ENCODE peak calls at places on chromosome 13, in seven cellular contexts. R, L, V, C, O, S and Q are unnamed samples.

GRCh38 chr13:42486711-42487198 is 87.2 kb upstream of the TNFSF11 start:
- DNase-seq in R (no peak), L (no peak), V (no peak), C (no peak), O (peak), S (no peak), Q (no peak)

GRCh38 chr13:105442941-105443340 is 1092.5 kb downstream of the EFNB2 start:
- DNase-seq in R (no peak), L (no peak), V (no peak), C (peak), O (peak), S (no peak), Q (no peak)

GRCh38 chr13:27023385-27023784 is 148.2 kb downstream of the USP12 start:
- DNase-seq in R (no peak), L (no peak), V (no peak), C (no peak), O (no peak), S (no peak), Q (no peak)

GRCh38 chr13:28530729-28531194 is 35.8 kb upstream of the FLT1 start:
- DNase-seq in R (no peak), L (no peak), V (no peak), C (no peak), O (no peak), S (no peak), Q (no peak)

GRCh38 chr13:98411617-98412310 is 165.1 kb downstream of the STK24 start:
- DNase-seq in R (no peak), L (no peak), V (no peak), C (peak), O (no peak), S (peak), Q (no peak)

GRCh38 chr13:100140441-100140840 is 51.5 kb downstream of the PCCA start:
- DNase-seq in R (no peak), L (no peak), V (no peak), C (no peak), O (peak), S (no peak), Q (no peak)

GRCh38 chr13:32669030-32669646 is 82.9 kb downstream of the PDS5B start:
- DNase-seq in R (no peak), L (peak), V (peak), C (no peak), O (peak), S (no peak), Q (no peak)

GRCh38 chr13:20125129-20125782 is 35.6 kb downstream of the GJA3 start:
- DNase-seq in R (no peak), L (no peak), V (no peak), C (no peak), O (no peak), S (no peak), Q (no peak)

GRCh38 chr13:76438050-76438449 is 448.2 kb downstream of the KCTD12 start:
- DNase-seq in R (no peak), L (no peak), V (no peak), C (no peak), O (no peak), S (no peak), Q (no peak)

GRCh38 chr13:99978781-99979452 is 2.7 kb upstream of the ZIC2 start:
- DNase-seq in R (no peak), L (no peak), V (peak), C (no peak), O (no peak), S (no peak), Q (no peak)

GRCh38 chr13:76884571-76885202 is 1.5 kb downstream of the KCTD12 start:
- DNase-seq in R (no peak), L (no peak), V (peak), C (peak), O (no peak), S (no peak), Q (peak)

GRCh38 chr13:108700421-108701170 is 71.2 kb downstream of the MYO16 start:
- DNase-seq in R (no peak), L (no peak), V (no peak), C (no peak), O (peak), S (no peak), Q (no peak)

GRCh38 chr13:94112227-94112626 is 367.3 kb downstream of the DCT start:
- DNase-seq in R (no peak), L (peak), V (no peak), C (peak), O (peak), S (no peak), Q (no peak)

GRCh38 chr13:39682788-39683187 is 27.3 kb downstream of the COG6 start:
- DNase-seq in R (no peak), L (no peak), V (no peak), C (no peak), O (no peak), S (no peak), Q (no peak)

GRCh38 chr13:21033866-21034601 is 27.4 kb downstream of the LATS2 start:
- DNase-seq in R (peak), L (no peak), V (no peak), C (no peak), O (no peak), S (no peak), Q (peak)

GRCh38 chr13:114044486-114044885 is 70.6 kb upstream of the C13orf46 start:
- DNase-seq in R (no peak), L (no peak), V (no peak), C (no peak), O (peak), S (no peak), Q (peak)

GRCh38 chr13:111886217-111886945 is 180.6 kb upstream of the SOX1 start:
- DNase-seq in R (no peak), L (no peak), V (no peak), C (no peak), O (no peak), S (no peak), Q (no peak)

GRCh38 chr13:106534844-106535551 is 464 bp downstream of the EFNB2 start:
- DNase-seq in R (peak), L (no peak), V (no peak), C (no peak), O (no peak), S (no peak), Q (no peak)

GRCh38 chr13:24097064-24097463 is 63.5 kb upstream of the SPATA13 start:
- DNase-seq in R (no peak), L (peak), V (no peak), C (no peak), O (peak), S (no peak), Q (no peak)

GRCh38 chr13:97810152-97810551 is 143.3 kb upstream of the IPO5 start:
- DNase-seq in R (no peak), L (peak), V (peak), C (peak), O (peak), S (no peak), Q (no peak)

GRCh38 chr13:76828316-76828741 is 57.9 kb downstream of the KCTD12 start:
- DNase-seq in R (no peak), L (no peak), V (no peak), C (no peak), O (no peak), S (no peak), Q (no peak)

GRCh38 chr13:97600438-97601080 is 166.6 kb downstream of the RAP2A start:
- DNase-seq in R (no peak), L (peak), V (no peak), C (no peak), O (peak), S (no peak), Q (no peak)

GRCh38 chr13:25687622-25688225 is 315.9 kb downstream of the ATP8A2 start:
- DNase-seq in R (no peak), L (no peak), V (no peak), C (no peak), O (no peak), S (peak), Q (no peak)

GRCh38 chr13:26037302-26037701 is 14.5 kb downstream of the SHISA2 start:
- DNase-seq in R (no peak), L (no peak), V (no peak), C (no peak), O (peak), S (no peak), Q (no peak)

GRCh38 chr13:104015646-104016396 is 949.6 kb upstream of the SLC10A2 start:
- DNase-seq in R (no peak), L (no peak), V (no peak), C (no peak), O (no peak), S (no peak), Q (no peak)

GRCh38 chr13:23578411-23579071 is 8.3 kb downstream of the TNFRSF19 start:
- DNase-seq in R (peak), L (peak), V (peak), C (peak), O (peak), S (peak), Q (peak)

GRCh38 chr13:109611912-109612691 is 174.3 kb downstream of the IRS2 start:
- DNase-seq in R (no peak), L (no peak), V (no peak), C (no peak), O (no peak), S (no peak), Q (no peak)

GRCh38 chr13:39462456-39462855 is 140.5 kb downstream of the LHFPL6 start:
- DNase-seq in R (no peak), L (no peak), V (no peak), C (no peak), O (no peak), S (no peak), Q (no peak)

GRCh38 chr13:99314640-99315176 is 7.5 kb upstream of the GPR183 start:
- DNase-seq in R (no peak), L (no peak), V (no peak), C (no peak), O (no peak), S (no peak), Q (no peak)

GRCh38 chr13:85798999-85799646 is at the start of gene SLITRK6:
- DNase-seq in R (no peak), L (no peak), V (peak), C (no peak), O (peak), S (no peak), Q (no peak)

GRCh38 chr13:75621147-75621546 is 15.0 kb upstream of the LMO7 start:
- DNase-seq in R (no peak), L (no peak), V (no peak), C (no peak), O (no peak), S (no peak), Q (no peak)

GRCh38 chr13:98664047-98664446 is 87.1 kb upstream of the STK24 start:
- DNase-seq in R (no peak), L (no peak), V (no peak), C (no peak), O (no peak), S (no peak), Q (no peak)

GRCh38 chr13:20969182-20969581 is 66.6 kb upstream of the XPO4 start:
- DNase-seq in R (no peak), L (no peak), V (no peak), C (no peak), O (peak), S (no peak), Q (no peak)

GRCh38 chr13:76937416-76937815 is 10.9 kb upstream of the ACOD1 start:
- DNase-seq in R (no peak), L (no peak), V (no peak), C (no peak), O (peak), S (no peak), Q (no peak)

GRCh38 chr13:40333238-40333637 is 333.2 kb downstream of the FOXO1 start:
- DNase-seq in R (no peak), L (no peak), V (no peak), C (no peak), O (no peak), S (no peak), Q (no peak)

GRCh38 chr13:44397766-44398223 is 24.2 kb downstream of the SERP2 start:
- DNase-seq in R (no peak), L (no peak), V (no peak), C (no peak), O (no peak), S (no peak), Q (no peak)
- TF ChIP-seq EP300 in R (no peak), L (no peak), V (no peak), C (no peak), O (no peak), S (no peak), Q (no peak)

GRCh38 chr13:71906438-71906837 is 39.4 kb upstream of the DACH1 start:
- DNase-seq in R (no peak), L (no peak), V (peak), C (no peak), O (no peak), S (no peak), Q (no peak)
- TF ChIP-seq EP300 in R (no peak), L (no peak), V (no peak), C (no peak), O (no peak), S (no peak), Q (no peak)

DNA sequence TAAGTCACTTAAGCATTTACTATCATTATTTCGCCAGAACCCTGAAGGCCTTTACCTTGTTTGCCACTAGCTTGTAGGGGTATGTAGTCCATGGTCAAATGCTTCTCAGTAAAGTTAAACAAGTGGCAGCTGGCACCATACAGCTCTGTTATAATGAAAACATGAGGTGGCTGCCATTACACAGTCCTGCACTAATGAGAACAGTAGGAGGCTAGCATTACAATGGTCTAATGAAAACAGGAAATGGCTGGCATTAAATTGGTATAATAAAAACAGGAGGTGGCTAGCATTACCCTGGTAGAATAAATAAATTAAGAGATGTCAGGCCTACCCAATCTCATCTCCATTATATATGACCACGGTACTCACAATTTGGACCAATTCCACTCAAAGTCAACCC is 107.5 kb downstream of the PCDH17 start:
- DNase-seq in R (no peak), L (no peak), V (no peak), C (no peak), O (no peak), S (no peak), Q (no peak)
- TF ChIP-seq EP300 in R (no peak), L (no peak), V (no peak), C (no peak), O (no peak), S (no peak), Q (no peak)

GRCh38 chr13:59730026-59730425 is 433.7 kb downstream of the DIAPH3 start:
- DNase-seq in R (no peak), L (no peak), V (no peak), C (no peak), O (no peak), S (no peak), Q (no peak)

GRCh38 chr13:59728896-59729545 is 434.7 kb downstream of the DIAPH3 start:
- DNase-seq in R (no peak), L (no peak), V (peak), C (no peak), O (no peak), S (no peak), Q (no peak)

GRCh38 chr13:59734393-59734792 is 429.3 kb downstream of the DIAPH3 start:
- DNase-seq in R (no peak), L (no peak), V (no peak), C (no peak), O (no peak), S (no peak), Q (no peak)
- TF ChIP-seq EP300 in R (no peak), L (no peak), V (no peak), C (no peak), O (no peak), S (no peak), Q (no peak)

GRCh38 chr13:44224433-44225149 is 149.0 kb upstream of the SERP2 start:
- DNase-seq in R (no peak), L (no peak), V (no peak), C (peak), O (no peak), S (no peak), Q (no peak)
- TF ChIP-seq EP300 in R (peak), L (no peak), V (no peak), C (peak), O (no peak), S (peak), Q (no peak)

GRCh38 chr13:31072041-31072440 is 89.7 kb downstream of the HSPH1 start:
- DNase-seq in R (no peak), L (no peak), V (no peak), C (no peak), O (no peak), S (no peak), Q (no peak)

GRCh38 chr13:31074750-31075149 is 87.0 kb downstream of the HSPH1 start:
- DNase-seq in R (no peak), L (no peak), V (no peak), C (no peak), O (no peak), S (no peak), Q (no peak)

GRCh38 chr13:31069808-31070544 is 91.7 kb downstream of the HSPH1 start:
- DNase-seq in R (no peak), L (no peak), V (no peak), C (no peak), O (no peak), S (no peak), Q (no peak)

GRCh38 chr13:31073859-31074718 is 87.6 kb downstream of the HSPH1 start:
- DNase-seq in R (no peak), L (no peak), V (no peak), C (no peak), O (no peak), S (no peak), Q (no peak)
- TF ChIP-seq EP300 in R (no peak), L (no peak), V (no peak), C (no peak), O (no peak), S (no peak), Q (no peak)

GRCh38 chr13:91154954-91155353 is 192.5 kb upstream of the MIR17HG start:
- DNase-seq in R (no peak), L (no peak), V (no peak), C (no peak), O (no peak), S (no peak), Q (peak)
- TF ChIP-seq EP300 in R (no peak), L (no peak), V (no peak), C (no peak), O (no peak), S (no peak), Q (no peak)

DNA sequence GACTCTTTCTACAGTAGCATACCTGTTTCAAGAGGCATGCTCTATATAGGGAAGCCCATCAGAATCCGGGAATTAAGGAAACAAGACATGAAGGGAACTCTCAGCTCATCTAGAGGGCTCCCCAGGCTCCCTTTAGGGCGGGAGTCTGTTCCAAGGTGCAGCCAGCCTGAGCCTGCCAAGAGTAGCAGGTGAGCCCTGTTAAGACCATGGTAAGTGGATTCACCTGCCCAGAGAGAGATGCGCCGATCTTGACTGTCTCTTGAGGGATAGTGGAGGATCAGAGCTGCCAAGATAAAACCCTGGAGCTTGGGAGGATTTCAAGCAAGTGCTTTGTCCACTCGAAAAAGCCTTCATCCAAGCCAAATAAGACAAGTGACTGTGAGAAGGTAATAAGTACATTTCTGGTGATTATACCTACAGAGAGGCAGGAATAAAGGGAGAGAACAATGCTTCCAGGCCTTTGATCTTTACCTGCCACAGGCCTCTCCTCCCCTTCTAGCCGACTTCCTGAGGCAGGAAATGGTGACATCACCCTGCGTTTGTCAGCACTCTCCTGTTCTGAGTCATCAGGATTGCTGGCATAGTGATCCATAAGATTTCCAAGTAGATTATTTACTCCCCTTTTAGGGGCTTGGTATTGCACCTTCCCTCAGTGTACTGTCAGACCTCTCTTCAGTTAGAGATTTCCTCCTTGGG is 31.5 kb downstream of the KLF5 start:
- DNase-seq in R (peak), L (peak), V (no peak), C (no peak), O (peak), S (peak), Q (no peak)
- TF ChIP-seq EP300 in R (no peak), L (peak), V (peak), C (no peak), O (peak), S (no peak), Q (no peak)

GRCh38 chr13:71758823-71759222 is 108.2 kb downstream of the DACH1 start:
- DNase-seq in R (no peak), L (no peak), V (peak), C (no peak), O (no peak), S (no peak), Q (no peak)
- TF ChIP-seq EP300 in R (no peak), L (no peak), V (no peak), C (no peak), O (no peak), S (no peak), Q (no peak)

DNA sequence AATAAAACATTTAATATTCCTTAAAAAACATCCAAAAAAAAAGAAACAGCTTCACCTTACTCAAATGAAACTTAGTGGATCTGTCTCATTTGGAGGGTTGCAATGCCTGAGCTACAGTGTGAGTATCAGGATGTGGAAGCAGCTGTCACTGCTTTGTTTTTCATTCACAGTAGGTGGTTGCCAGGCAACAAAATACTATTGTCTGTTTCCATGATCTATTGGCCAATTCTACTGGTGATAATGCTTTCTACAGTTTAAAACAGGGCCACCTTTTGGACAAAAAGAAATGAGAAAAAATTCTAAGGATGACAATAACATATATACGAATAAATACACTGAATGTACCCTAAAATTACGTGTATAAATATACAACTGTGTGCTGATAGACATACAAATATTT is 3.0 kb downstream of the ENOX1 start:
- DNase-seq in R (no peak), L (no peak), V (peak), C (no peak), O (peak), S (no peak), Q (no peak)
- TF ChIP-seq EP300 in R (no peak), L (no peak), V (no peak), C (no peak), O (no peak), S (no peak), Q (no peak)